ENCODE peak calls at places on chromosomes 4 and X, in ten cellular contexts. D, U, M, Z, B, L, O, N, K and S are unnamed samples.

GRCh38 chr4:65893957-65894755 is 223.9 kb upstream of the EPHA5 start:
- DNase-seq in D (no peak), U (no peak), M (no peak), Z (no peak), B (no peak), L (no peak), O (no peak), N (no peak), K (no peak), S (no peak)

GRCh38 chr4:165524532-165525190 is 145.9 kb downstream of the CPE start:
- DNase-seq in D (no peak), U (no peak), M (no peak), Z (no peak), B (no peak), L (no peak), O (no peak), N (no peak), K (no peak), S (no peak)

GRCh38 chrX:132505116-132505515 is 16.3 kb upstream of the MBNL3 start:
- DNase-seq in D (no peak), U (no peak), M (no peak), Z (no peak), B (no peak), L (peak), O (no peak), N (peak), K (no peak), S (no peak)

GRCh38 chrX:18613930-18614639 is 57.8 kb downstream of the RS1 start:
- DNase-seq in D (no peak), U (no peak), M (no peak), Z (no peak), B (no peak), L (no peak), O (no peak), N (no peak), K (no peak), S (no peak)

GRCh38 chrX:150225756-150226155 is 137.4 kb upstream of the MAMLD1 start:
- DNase-seq in D (peak), U (no peak), M (no peak), Z (no peak), B (no peak), L (no peak), O (no peak), N (no peak), K (no peak), S (no peak)

GRCh38 chr4:5003918-5004317 is 15.3 kb downstream of the CYTL1 start:
- DNase-seq in D (no peak), U (no peak), M (no peak), Z (no peak), B (no peak), L (no peak), O (no peak), N (no peak), K (no peak), S (no peak)

GRCh38 chr4:44415251-44415650 is 33.4 kb downstream of the KCTD8 start:
- DNase-seq in D (no peak), U (no peak), M (no peak), Z (no peak), B (no peak), L (no peak), O (no peak), N (no peak), K (no peak), S (no peak)

GRCh38 chr4:124754671-124755070 is 42.1 kb upstream of the ANKRD50 start:
- DNase-seq in D (no peak), U (peak), M (no peak), Z (no peak), B (no peak), L (peak), O (no peak), N (no peak), K (no peak), S (no peak)

GRCh38 chr4:147787204-147787603 is 55.3 kb downstream of the ARHGAP10 start:
- DNase-seq in D (no peak), U (peak), M (no peak), Z (no peak), B (no peak), L (no peak), O (no peak), N (peak), K (no peak), S (no peak)

GRCh38 chrX:45696762-45697161 is 496.1 kb upstream of the DIPK2B start:
- DNase-seq in D (no peak), U (no peak), M (no peak), Z (no peak), B (no peak), L (no peak), O (no peak), N (no peak), K (no peak), S (no peak)

GRCh38 chr4:2535386-2536192 is 858 bp upstream of the FAM193A start:
- DNase-seq in D (peak), U (peak), M (peak), Z (peak), B (peak), L (peak), O (no peak), N (peak), K (peak), S (no peak)

GRCh38 chr4:2537011-2537830 is 774 bp downstream of the FAM193A start:
- DNase-seq in D (peak), U (peak), M (peak), Z (peak), B (peak), L (peak), O (no peak), N (peak), K (peak), S (no peak)

GRCh38 chr4:2536193-2537010 is at the start of gene FAM193A:
- DNase-seq in D (peak), U (peak), M (peak), Z (peak), B (peak), L (peak), O (peak), N (peak), K (peak), S (peak)

GRCh38 chr4:2534904-2535385 is 1.5 kb upstream of the FAM193A start:
- DNase-seq in D (no peak), U (peak), M (no peak), Z (no peak), B (no peak), L (peak), O (no peak), N (no peak), K (no peak), S (no peak)
- H3K4me3 ChIP-seq in D (peak), U (peak), M (peak), Z (peak), B (peak), L (peak), O (peak), N (peak), K (peak), S (peak)

GRCh38 chr4:186724861-186725419 is 1.3 kb upstream of the FAT1 start:
- DNase-seq in D (peak), U (peak), M (peak), Z (no peak), B (no peak), L (peak), O (no peak), N (no peak), K (no peak), S (no peak)

GRCh38 chr4:186726150-186726439 is 2.4 kb upstream of the FAT1 start:
- DNase-seq in D (no peak), U (no peak), M (no peak), Z (no peak), B (no peak), L (no peak), O (no peak), N (no peak), K (no peak), S (no peak)

GRCh38 chr4:186726440-186727148 is 2.9 kb upstream of the FAT1 start:
- DNase-seq in D (peak), U (peak), M (peak), Z (no peak), B (peak), L (peak), O (no peak), N (no peak), K (peak), S (peak)

GRCh38 chr4:186724048-186724860 is 598 bp upstream of the FAT1 start:
- DNase-seq in D (peak), U (peak), M (peak), Z (no peak), B (peak), L (peak), O (no peak), N (no peak), K (peak), S (no peak)

GRCh38 chr4:186725422-186726149 is 1.9 kb upstream of the FAT1 start:
- DNase-seq in D (peak), U (peak), M (peak), Z (no peak), B (peak), L (peak), O (no peak), N (peak), K (peak), S (peak)
- TF ChIP-seq CTCF in D (peak), U (peak), M (peak), Z (no peak), B (peak), L (peak), O (peak), N (peak), K (peak), S (peak)

GRCh38 chr4:10093273-10093621 is 23.4 kb downstream of the WDR1 start:
- DNase-seq in D (no peak), U (no peak), M (no peak), Z (no peak), B (no peak), L (no peak), O (no peak), N (no peak), K (no peak), S (no peak)

GRCh38 chr4:10090467-10091250 is 25.9 kb downstream of the WDR1 start:
- DNase-seq in D (no peak), U (no peak), M (no peak), Z (no peak), B (peak), L (no peak), O (no peak), N (no peak), K (peak), S (no peak)

GRCh38 chr4:10092481-10093272 is 23.9 kb downstream of the WDR1 start:
- DNase-seq in D (no peak), U (no peak), M (no peak), Z (no peak), B (peak), L (no peak), O (no peak), N (peak), K (peak), S (no peak)

GRCh38 chr4:10089346-10089745 is 27.3 kb downstream of the WDR1 start:
- DNase-seq in D (peak), U (no peak), M (no peak), Z (no peak), B (peak), L (no peak), O (no peak), N (peak), K (peak), S (peak)

DNA sequence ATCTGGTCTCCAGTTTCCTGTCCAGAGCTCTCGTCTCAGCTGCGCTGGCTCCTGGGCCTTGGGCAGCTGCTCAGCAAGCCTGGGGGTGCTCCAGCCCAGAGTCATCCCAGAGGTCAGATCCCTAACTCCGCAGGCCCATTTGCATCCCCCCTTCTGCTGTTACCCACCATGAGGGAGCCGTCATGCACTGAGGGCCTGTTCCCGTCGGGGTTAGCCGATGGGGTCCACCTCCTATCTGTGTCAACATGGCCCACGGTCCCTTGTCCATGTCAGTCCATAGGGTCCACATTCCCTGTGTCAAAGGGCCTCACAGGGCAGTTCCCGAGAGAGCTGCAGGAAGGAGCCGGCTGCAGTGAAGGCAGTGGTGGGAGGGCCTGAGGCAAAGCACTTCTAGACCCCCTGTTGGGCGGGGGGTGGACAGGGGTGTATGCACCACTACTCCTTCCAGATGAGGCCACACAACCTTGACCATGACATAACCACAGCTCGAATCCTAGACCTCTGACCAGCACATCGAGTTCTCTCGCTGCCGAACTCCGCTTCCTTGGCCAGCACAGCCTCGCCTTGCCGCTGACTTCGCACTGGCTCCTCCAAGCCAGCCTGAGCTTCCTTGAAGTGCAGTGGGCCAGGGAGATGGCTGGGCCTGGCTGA is 24.9 kb downstream of the WDR1 start:
- DNase-seq in D (no peak), U (no peak), M (no peak), Z (no peak), B (peak), L (no peak), O (no peak), N (peak), K (peak), S (no peak)
- H3K4me3 ChIP-seq in D (no peak), U (no peak), M (no peak), Z (no peak), B (no peak), L (no peak), O (no peak), N (no peak), K (no peak), S (no peak)

GRCh38 chr4:78748361-78748760 is 27.8 kb upstream of the BMP2K start:
- DNase-seq in D (no peak), U (peak), M (no peak), Z (no peak), B (no peak), L (no peak), O (no peak), N (no peak), K (no peak), S (no peak)
- TF ChIP-seq CTCF in D (no peak), U (no peak), M (peak), Z (peak), B (no peak), L (no peak), O (no peak), N (no peak), K (no peak), S (no peak)

GRCh38 chr4:183012862-183013855 is 85.9 kb upstream of the WWC2 start:
- DNase-seq in D (no peak), U (no peak), M (no peak), Z (no peak), B (no peak), L (no peak), O (no peak), N (no peak), K (no peak), S (no peak)
- H3K4me3 ChIP-seq in D (no peak), U (no peak), M (no peak), Z (no peak), B (no peak), L (no peak), O (no peak), N (no peak), K (no peak), S (no peak)

GRCh38 chr4:16199132-16199531 is 27.1 kb downstream of the TAPT1 start:
- DNase-seq in D (no peak), U (peak), M (peak), Z (peak), B (no peak), L (peak), O (no peak), N (no peak), K (no peak), S (no peak)
- TF ChIP-seq CTCF in D (no peak), U (peak), M (peak), Z (peak), B (peak), L (peak), O (no peak), N (peak), K (peak), S (peak)

GRCh38 chrX:104307341-104307740 is 52.6 kb upstream of the ESX1 start:
- DNase-seq in D (no peak), U (no peak), M (no peak), Z (no peak), B (no peak), L (no peak), O (no peak), N (no peak), K (no peak), S (no peak)

GRCh38 chrX:104310657-104311056 is 55.9 kb upstream of the ESX1 start:
- DNase-seq in D (no peak), U (no peak), M (no peak), Z (no peak), B (no peak), L (no peak), O (no peak), N (no peak), K (no peak), S (no peak)

GRCh38 chrX:104309169-104309568 is 54.4 kb upstream of the ESX1 start:
- DNase-seq in D (no peak), U (no peak), M (no peak), Z (no peak), B (no peak), L (no peak), O (no peak), N (no peak), K (no peak), S (no peak)

GRCh38 chrX:104306180-104306579 is 51.4 kb upstream of the ESX1 start:
- DNase-seq in D (no peak), U (no peak), M (no peak), Z (no peak), B (no peak), L (no peak), O (no peak), N (no peak), K (no peak), S (no peak)

GRCh38 chrX:104310084-104310483 is 55.4 kb upstream of the ESX1 start:
- DNase-seq in D (no peak), U (peak), M (no peak), Z (no peak), B (no peak), L (peak), O (no peak), N (no peak), K (no peak), S (no peak)
- H3K4me3 ChIP-seq in D (no peak), U (peak), M (no peak), Z (no peak), B (peak), L (peak), O (no peak), N (no peak), K (no peak), S (no peak)

DNA sequence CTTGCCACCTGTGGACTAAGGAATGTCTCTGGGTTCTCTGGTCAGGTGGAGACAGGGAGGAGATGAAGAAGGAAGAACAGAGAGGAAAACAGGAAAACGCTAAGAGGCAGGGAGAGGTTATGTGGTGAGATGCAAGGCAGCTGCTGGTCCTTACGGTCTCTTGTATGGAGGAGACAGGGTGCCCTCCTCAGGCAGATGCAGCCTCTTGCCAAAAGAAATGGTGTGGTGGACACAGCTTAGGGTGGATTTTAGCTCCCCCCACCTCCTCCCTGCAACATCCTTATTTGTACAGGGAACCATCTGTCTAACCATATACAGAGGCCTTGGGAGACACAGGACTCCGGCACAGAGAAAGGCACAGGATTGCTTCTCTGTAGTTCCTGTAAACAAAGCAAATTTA is 9.7 kb downstream of the OCIAD2 start:
- DNase-seq in D (no peak), U (no peak), M (no peak), Z (peak), B (no peak), L (no peak), O (no peak), N (no peak), K (no peak), S (no peak)
- TF ChIP-seq CTCF in D (no peak), U (no peak), M (no peak), Z (no peak), B (no peak), L (no peak), O (no peak), N (no peak), K (no peak), S (no peak)

GRCh38 chr4:99816611-99817309 is at the start of gene DAPP1:
- DNase-seq in D (peak), U (no peak), M (peak), Z (peak), B (peak), L (no peak), O (peak), N (no peak), K (peak), S (no peak)
- H3K4me3 ChIP-seq in D (peak), U (no peak), M (peak), Z (peak), B (peak), L (no peak), O (peak), N (no peak), K (peak), S (no peak)